ENCODE peak calls at places on chromosomes 16 and 17, in eight cellular contexts. I is spleen, E is transverse colon, P is PC-9, M is WTC11, N is mammary epithelial cell, H is mesothelial cell of epicardium, C is CD14-positive monocyte. J is an unnamed sample.

GRCh38 chr17:2462481-2462880 is 49.2 kb downstream of the METTL16 start:
- DNase-seq in M (no peak), H (no peak), I (no peak), N (no peak), C (no peak), E (no peak), P (no peak), J (no peak)

GRCh38 chr17:55301521-55302406 is 37.0 kb downstream of the HLF start:
- DNase-seq in M (no peak), C (no peak), E (no peak), I (no peak), H (no peak), P (no peak), N (no peak), J (no peak)

GRCh38 chr17:56635640-56636039 is 42.1 kb downstream of the NOG start:
- DNase-seq in H (no peak), M (no peak), I (no peak), E (no peak), N (peak), P (peak), C (no peak), J (no peak)

GRCh38 chr17:81869221-81870154 is 1.6 kb downstream of the ARHGDIA start:
- DNase-seq in H (no peak), M (peak), I (peak), E (peak), C (no peak), N (no peak), P (no peak), J (peak)

GRCh38 chr16:84617068-84617630 is 729 bp downstream of the COTL1 start:
- DNase-seq in M (peak), E (peak), N (peak), I (peak), P (no peak), C (no peak), H (no peak), J (no peak)

GRCh38 chr16:9297437-9298113 is 206.1 kb downstream of the HAPSTR1 start:
- DNase-seq in M (peak), N (no peak), I (no peak), H (no peak), P (no peak), E (no peak), C (no peak), J (no peak)

GRCh38 chr16:79784007-79784406 is 183.5 kb upstream of the MAF start:
- DNase-seq in E (no peak), P (no peak), I (no peak), M (no peak), N (no peak), H (no peak), C (no peak), J (no peak)

GRCh38 chr17:67482784-67483183 is 105.7 kb downstream of the PITPNC1 start:
- DNase-seq in P (no peak), I (no peak), H (no peak), C (peak), N (no peak), E (no peak), M (no peak), J (no peak)

GRCh38 chr17:31532161-31532515 is 140.7 kb downstream of the RAB11FIP4 start:
- DNase-seq in N (no peak), H (no peak), C (no peak), I (peak), E (no peak), M (no peak), P (no peak), J (no peak)

GRCh38 chr17:46194393-46195216 is 1.4 kb upstream of the KANSL1 start:
- DNase-seq in H (no peak), M (no peak), N (no peak), E (no peak), P (no peak), I (no peak), C (no peak), J (no peak)

GRCh38 chr16:69371564-69371963 is 14.2 kb downstream of the TERF2 start:
- DNase-seq in C (no peak), P (no peak), I (no peak), M (no peak), H (no peak), N (no peak), E (no peak), J (no peak)

GRCh38 chr17:58587713-58588117 is 73.3 kb upstream of the MTMR4 start:
- DNase-seq in N (peak), M (peak), E (peak), I (peak), P (peak), H (peak), C (peak), J (peak)

GRCh38 chr17:44247346-44248219 is 20.4 kb downstream of the SLC4A1 start:
- DNase-seq in C (no peak), H (no peak), E (no peak), I (no peak), M (no peak), N (no peak), P (no peak), J (no peak)

GRCh38 chr16:630024-630814 is 566 bp upstream of the WFIKKN1 start:
- DNase-seq in N (no peak), E (no peak), I (peak), H (no peak), P (no peak), C (no peak), M (peak), J (peak)

GRCh38 chr16:63617047-63617989 is 1504.5 kb downstream of the CDH11 start:
- DNase-seq in C (no peak), M (peak), P (no peak), N (no peak), H (no peak), I (no peak), E (no peak), J (no peak)

GRCh38 chr16:24367186-24367585 is 111.1 kb downstream of the CACNG3 start:
- DNase-seq in C (no peak), H (no peak), N (no peak), E (no peak), M (no peak), I (no peak), P (no peak), J (no peak)

GRCh38 chr17:72150632-72151460 is 30.0 kb downstream of the SOX9 start:
- DNase-seq in C (no peak), P (no peak), M (peak), N (no peak), I (no peak), E (no peak), H (no peak), J (no peak)

GRCh38 chr16:88504489-88505404 is 51.7 kb downstream of the ZFPM1 start:
- DNase-seq in C (no peak), N (no peak), M (no peak), H (no peak), I (no peak), E (peak), P (no peak), J (peak)

GRCh38 chr17:1640329-1641064 is 5.0 kb downstream of the SCARF1 start:
- DNase-seq in P (no peak), H (no peak), M (no peak), C (no peak), I (peak), E (no peak), N (no peak), J (no peak)

GRCh38 chr16:89268987-89269735 is 51.7 kb downstream of the ZNF778 start:
- DNase-seq in N (no peak), M (no peak), I (no peak), C (no peak), P (no peak), H (no peak), E (no peak), J (no peak)

GRCh38 chr16:67800252-67801046 is 5.9 kb downstream of the RANBP10 start:
- DNase-seq in E (no peak), N (no peak), I (no peak), P (no peak), M (no peak), H (no peak), C (no peak), J (no peak)

GRCh38 chr17:42002175-42002791 is 15.0 kb downstream of the DNAJC7 start:
- DNase-seq in N (no peak), I (no peak), H (no peak), E (no peak), M (no peak), C (no peak), P (no peak), J (no peak)

GRCh38 chr16:23967018-23967417 is 131.2 kb downstream of the PRKCB start:
- DNase-seq in E (no peak), H (no peak), M (no peak), I (no peak), P (no peak), C (no peak), N (no peak), J (no peak)

GRCh38 chr16:27463741-27464662 is 62.0 kb downstream of the IL21R start:
- DNase-seq in N (no peak), C (no peak), H (no peak), P (no peak), E (no peak), M (no peak), I (peak), J (no peak)

GRCh38 chr16:27220527-27220926 is 17.2 kb downstream of the KDM8 start:
- DNase-seq in M (no peak), H (no peak), C (no peak), P (no peak), I (no peak), E (no peak), N (no peak), J (no peak)

GRCh38 chr17:50541402-50541915 is 5.5 kb upstream of the SPATA20 start:
- DNase-seq in C (no peak), I (no peak), H (no peak), N (no peak), M (no peak), E (no peak), P (no peak), J (no peak)

GRCh38 chr17:72576289-72576759 is 455.5 kb downstream of the SOX9 start:
- DNase-seq in C (no peak), E (no peak), P (peak), M (peak), I (no peak), N (no peak), H (no peak), J (no peak)

GRCh38 chr17:40450175-40450574 is 6.9 kb downstream of the IGFBP4 start:
- DNase-seq in I (no peak), N (peak), P (no peak), M (peak), C (no peak), H (no peak), E (peak), J (no peak)

GRCh38 chr17:48753794-48754499 is 25.4 kb upstream of the HOXB13 start:
- DNase-seq in I (no peak), H (no peak), E (no peak), M (no peak), P (no peak), C (no peak), N (no peak), J (no peak)

GRCh38 chr16:20102521-20102920 is 28.8 kb upstream of the GPR139 start:
- DNase-seq in E (no peak), C (no peak), P (no peak), H (no peak), I (no peak), N (no peak), M (no peak), J (no peak)

GRCh38 chr17:29090746-29091395 is 47.9 kb downstream of the PIPOX start:
- DNase-seq in C (no peak), M (no peak), E (no peak), H (no peak), P (no peak), I (no peak), N (no peak), J (no peak)

GRCh38 chr16:13798211-13798610 is 121.7 kb upstream of the ERCC4 start:
- DNase-seq in M (no peak), P (no peak), N (no peak), I (no peak), E (no peak), C (no peak), H (no peak), J (no peak)

GRCh38 chr17:6487243-6488007 is 43.2 kb downstream of the PIMREG start:
- DNase-seq in M (no peak), I (peak), P (no peak), C (no peak), E (no peak), H (no peak), N (no peak), J (no peak)

GRCh38 chr16:9091867-9092281 is 430 bp downstream of the HAPSTR1 start:
- DNase-seq in E (peak), P (no peak), M (peak), C (peak), I (peak), N (peak), H (no peak), J (peak)

GRCh38 chr17:73657473-73658116 is 13.3 kb upstream of the SDK2 start:
- DNase-seq in N (peak), M (peak), E (peak), P (no peak), C (no peak), I (no peak), H (no peak), J (peak)
- TF ChIP-seq CTCF in N (peak), M (peak), E (peak), P (peak), C (peak), I (peak), H (peak), J (peak)

DNA sequence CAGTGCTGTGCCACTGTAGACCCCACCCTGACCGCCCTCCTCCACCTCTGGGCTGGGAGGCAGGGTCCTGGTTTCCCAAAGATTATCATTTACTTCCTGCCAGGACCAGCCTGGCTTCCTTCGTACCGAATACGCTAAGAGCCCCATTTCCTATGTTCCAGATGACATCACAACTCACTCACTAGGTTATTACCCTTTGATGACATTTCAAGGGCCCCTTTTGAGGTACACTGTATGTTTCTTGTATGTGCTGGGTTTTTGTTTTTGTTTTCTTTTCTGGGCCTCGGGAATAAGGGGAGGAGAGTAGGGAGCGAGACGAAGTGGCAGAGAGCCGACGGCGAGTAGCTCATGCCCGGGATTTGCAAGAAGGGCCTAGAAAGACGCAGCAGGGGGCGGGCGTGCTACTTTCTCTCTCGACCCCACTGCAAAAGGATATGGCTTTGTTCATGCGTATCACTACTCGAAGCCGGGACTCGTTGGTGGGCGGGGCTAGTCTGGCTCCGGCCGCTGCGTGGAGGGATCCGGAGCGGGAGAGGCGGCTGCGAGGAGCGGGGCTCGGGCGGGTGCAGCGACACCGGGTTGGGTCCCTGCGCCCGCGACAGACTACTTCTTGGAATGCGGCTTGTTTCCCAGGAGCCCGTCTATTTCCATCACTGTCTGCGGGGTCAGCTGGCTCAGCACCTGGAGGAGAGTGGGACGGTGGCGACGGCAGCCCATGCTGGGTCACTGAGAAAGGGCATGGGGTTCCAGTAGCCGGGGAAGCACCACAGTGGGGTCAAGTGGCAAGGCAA is 6.6 kb upstream of the RNF227 start:
- DNase-seq in I (peak), N (no peak), M (peak), P (no peak), C (peak), H (peak), E (peak), J (peak)
- TF ChIP-seq CTCF in I (no peak), N (no peak), M (no peak), P (no peak), C (no peak), H (no peak), E (no peak), J (peak)

DNA sequence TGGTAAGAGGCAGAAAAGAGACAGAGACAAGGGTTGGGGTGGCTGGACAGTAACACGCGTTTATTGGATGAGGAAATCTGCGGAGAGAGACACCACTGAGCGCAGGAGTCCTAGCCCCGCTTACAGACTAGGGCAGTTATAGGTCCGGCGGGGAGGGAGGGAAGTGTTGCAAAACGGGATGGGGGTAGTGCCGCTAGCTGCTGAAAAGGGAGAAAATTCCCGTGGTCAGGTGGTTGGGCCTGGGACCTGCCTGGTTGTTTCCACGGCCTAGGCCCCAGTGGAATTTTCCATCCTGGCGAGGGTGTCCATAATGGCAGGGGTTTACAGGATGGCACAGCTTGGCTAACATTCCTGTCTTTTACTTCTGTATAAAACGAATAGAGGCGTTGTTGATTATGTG is 5.5 kb upstream of the CPHXL2 start:
- DNase-seq in E (no peak), I (no peak), N (no peak), H (no peak), C (no peak), P (no peak), M (no peak), J (no peak)
- TF ChIP-seq CTCF in E (no peak), I (no peak), N (no peak), H (no peak), C (no peak), P (no peak), M (no peak), J (no peak)

GRCh38 chr16:73046484-73047214 is 1.3 kb downstream of the ZFHX3 start:
- DNase-seq in E (no peak), H (no peak), P (peak), N (no peak), C (no peak), M (no peak), I (no peak), J (no peak)

GRCh38 chr16:73047221-73047535 is 750 bp downstream of the ZFHX3 start:
- DNase-seq in N (no peak), H (no peak), E (no peak), M (no peak), C (no peak), I (no peak), P (peak), J (no peak)

GRCh38 chr16:73049051-73049910 is 1.4 kb upstream of the ZFHX3 start:
- DNase-seq in H (no peak), M (no peak), I (no peak), E (no peak), N (no peak), P (no peak), C (no peak), J (no peak)

GRCh38 chr16:73048292-73049050 is 543 bp upstream of the ZFHX3 start:
- DNase-seq in I (peak), M (no peak), H (no peak), C (no peak), P (peak), E (peak), N (no peak), J (no peak)

DNA sequence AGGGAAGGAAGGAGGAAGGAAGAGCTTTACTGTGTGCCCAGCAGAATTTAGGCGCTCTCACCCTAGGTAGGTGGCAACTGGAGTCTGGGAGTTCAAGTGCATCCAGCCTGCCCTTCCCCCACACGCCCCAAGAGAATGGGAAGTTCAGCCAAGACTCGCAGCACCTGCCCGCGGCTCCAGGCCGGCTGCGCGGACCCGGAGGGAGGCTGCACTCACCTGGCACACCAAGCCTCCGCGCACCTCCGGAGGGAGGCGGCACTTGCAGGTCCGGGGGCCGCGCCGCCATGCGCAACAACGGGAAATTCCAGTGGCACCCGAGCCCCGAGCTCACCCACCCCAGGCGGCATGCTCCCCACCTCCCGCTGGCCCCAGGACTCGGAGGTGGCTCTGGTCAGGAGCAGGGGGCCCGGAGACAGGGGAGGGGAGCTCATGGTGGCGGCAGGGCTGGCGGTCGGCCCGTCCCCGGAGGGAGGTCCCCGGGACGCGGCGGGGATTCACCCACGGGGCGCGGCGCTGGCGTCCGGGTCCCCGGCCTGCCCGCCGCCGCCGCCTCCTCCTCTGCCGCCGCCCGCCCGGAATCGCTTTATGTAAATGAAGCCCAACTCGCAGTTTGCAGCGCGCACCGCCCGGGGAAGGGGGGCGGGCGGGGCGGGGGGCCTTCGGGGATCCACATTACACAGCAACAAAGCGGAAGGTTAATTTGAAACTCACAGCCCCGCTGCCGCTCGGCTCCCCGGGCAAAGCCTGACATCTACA is at the start of gene ZFHX3:
- DNase-seq in P (peak), M (peak), E (peak), C (peak), H (no peak), N (peak), I (peak), J (peak)
- TF ChIP-seq CTCF in P (no peak), M (no peak), E (no peak), C (no peak), H (no peak), N (no peak), I (peak), J (no peak)

DNA sequence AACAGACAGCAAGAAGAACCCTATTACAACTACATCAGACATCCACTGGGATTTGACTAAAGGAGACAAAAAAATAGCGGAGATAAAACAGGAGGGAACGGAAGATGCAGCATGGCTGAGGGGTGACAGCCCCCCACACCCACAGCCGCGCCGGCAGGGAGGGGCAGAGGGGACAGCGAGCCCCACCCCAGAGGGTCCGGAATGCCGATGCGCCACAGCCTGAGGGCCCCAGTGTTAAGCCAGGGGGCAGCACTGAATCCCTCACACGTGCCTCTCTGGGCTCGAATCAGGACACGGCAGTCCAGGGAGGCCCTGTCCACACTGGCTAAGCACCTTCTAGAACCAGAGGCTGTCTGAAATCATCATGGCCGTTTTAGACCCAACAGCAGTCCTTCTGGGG is 18.8 kb downstream of the MAP1LC3B start:
- DNase-seq in H (no peak), E (no peak), P (no peak), I (peak), M (peak), N (no peak), C (no peak), J (no peak)
- TF ChIP-seq CTCF in H (no peak), E (no peak), P (no peak), I (no peak), M (no peak), N (no peak), C (no peak), J (no peak)

J was measured in progenitor cell of endocrine pancreas.